ENCODE peak calls at places on chromosomes 2 and 18, in eight cellular contexts. A, D, M, B, J, T, G and V are unnamed samples.

GRCh38 chr2:47058061-47058931 is 96.8 kb downstream of the STPG4 start:
- DNase-seq in A (no peak), D (no peak), M (no peak), B (peak; percentile 79), J (no peak), T (no peak), G (no peak), V (no peak)

GRCh38 chr2:37454851-37455762 is 110.7 kb downstream of the QPCT start:
- DNase-seq in A (no peak), D (no peak), M (no peak), B (no peak), J (no peak), T (no peak), G (no peak), V (no peak)

GRCh38 chr2:96249654-96250053 is 16.1 kb downstream of the TMEM127 start:
- DNase-seq in A (no peak), D (no peak), M (no peak), B (no peak), J (no peak), T (no peak), G (no peak), V (peak; percentile 72)

GRCh38 chr2:235432741-235433520 is 60.9 kb upstream of the AGAP1 start:
- DNase-seq in A (no peak), D (no peak), M (no peak), B (no peak), J (no peak), T (no peak), G (no peak), V (no peak)

GRCh38 chr18:50458796-50459195 is 84.0 kb downstream of the SKA1 start:
- DNase-seq in A (no peak), D (no peak), M (no peak), B (no peak), J (no peak), T (no peak), G (no peak), V (no peak)

GRCh38 chr2:113901943-113902342 is 12.1 kb downstream of the ACTR3 start:
- DNase-seq in A (no peak), D (no peak), M (no peak), B (no peak), J (no peak), T (no peak), G (no peak), V (no peak)

GRCh38 chr2:153557211-153557610 is 78.6 kb upstream of the RPRM start:
- DNase-seq in A (peak; percentile 4), D (no peak), M (no peak), B (no peak), J (no peak), T (no peak), G (no peak), V (no peak)

GRCh38 chr18:27606851-27607250 is 421.7 kb upstream of the CHST9 start:
- DNase-seq in A (no peak), D (no peak), M (no peak), B (no peak), J (no peak), T (no peak), G (no peak), V (no peak)

GRCh38 chr2:79876430-79876829 is 363.6 kb downstream of the CTNNA2 start:
- DNase-seq in A (no peak), D (no peak), M (no peak), B (no peak), J (no peak), T (no peak), G (no peak), V (peak; percentile 27)

GRCh38 chr2:107337209-107337898 is 451.4 kb upstream of the ST6GAL2 start:
- DNase-seq in A (no peak), D (no peak), M (no peak), B (peak; percentile 50), J (no peak), T (no peak), G (no peak), V (no peak)

GRCh38 chr2:239742377-239742776 is 282.8 kb downstream of the NDUFA10 start:
- DNase-seq in A (no peak), D (no peak), M (no peak), B (no peak), J (no peak), T (no peak), G (no peak), V (no peak)

GRCh38 chr18:34730774-34731173 is 20.7 kb downstream of the DTNA start:
- DNase-seq in A (no peak), D (no peak), M (no peak), B (no peak), J (no peak), T (no peak), G (no peak), V (no peak)

GRCh38 chr2:20930928-20931327 is 108.0 kb upstream of the LDAH start:
- DNase-seq in A (no peak), D (no peak), M (no peak), B (no peak), J (no peak), T (no peak), G (no peak), V (peak; percentile 41)

GRCh38 chr2:29766191-29766590 is 155.2 kb downstream of the ALK start:
- DNase-seq in A (no peak), D (peak; percentile 45), M (no peak), B (no peak), J (no peak), T (no peak), G (no peak), V (peak; percentile 7)

GRCh38 chr2:220619525-220620267 is 952.4 kb downstream of the EPHA4 start:
- DNase-seq in A (peak; percentile 83), D (no peak), M (no peak), B (peak; percentile 15), J (no peak), T (peak; percentile 17), G (no peak), V (peak; percentile 56)

GRCh38 chr2:189363559-189363958 is 77.7 kb upstream of the WDR75 start:
- DNase-seq in A (no peak), D (no peak), M (no peak), B (no peak), J (no peak), T (no peak), G (no peak), V (peak; percentile 61)

GRCh38 chr2:206213514-206213845 is 53.8 kb downstream of the EEF1B2 start:
- DNase-seq in A (no peak), D (no peak), M (no peak), B (no peak), J (no peak), T (no peak), G (no peak), V (no peak)

GRCh38 chr2:206989306-206989705 is 50.0 kb downstream of the CPO start:
- DNase-seq in A (no peak), D (no peak), M (no peak), B (no peak), J (peak; percentile 58), T (peak; percentile 21), G (peak; percentile 36), V (no peak)

GRCh38 chr2:45497355-45497754 is 113.7 kb downstream of the SRBD1 start:
- DNase-seq in A (no peak), D (no peak), M (no peak), B (no peak), J (peak; percentile 40), T (no peak), G (no peak), V (no peak)

GRCh38 chr18:49490246-49490762 is 3.3 kb upstream of the C18orf32 start:
- DNase-seq in A (no peak), D (no peak), M (no peak), B (no peak), J (no peak), T (no peak), G (no peak), V (no peak)

DNA sequence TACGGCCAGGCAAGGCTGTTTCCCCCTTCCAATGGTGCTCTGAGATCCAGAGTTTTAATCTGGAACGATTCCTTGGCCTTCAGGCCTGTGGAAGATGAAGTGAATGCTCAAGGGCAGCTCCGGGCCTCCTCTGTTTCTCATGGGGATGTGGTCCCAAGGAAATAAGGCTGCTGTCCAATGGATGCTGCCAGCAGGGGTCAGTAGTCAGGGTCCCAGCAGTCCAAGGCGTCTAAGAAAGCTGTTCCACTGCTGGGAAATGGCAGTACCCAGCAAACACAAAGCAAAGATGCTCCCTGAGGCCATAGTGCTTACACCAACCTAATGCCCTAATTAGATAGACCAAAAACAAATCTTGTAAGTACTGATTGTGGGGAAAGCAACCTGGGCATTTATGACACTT is 12.5 kb downstream of the NMS start:
- DNase-seq in A (peak; percentile 2), D (no peak), M (no peak), B (no peak), J (peak; percentile 17), T (no peak), G (no peak), V (no peak)
- TF ChIP-seq CTCF in A (peak; percentile 48), D (peak; percentile 26), M (no peak), B (no peak), J (peak; percentile 29), T (no peak), G (no peak), V (peak; percentile 45)

DNA sequence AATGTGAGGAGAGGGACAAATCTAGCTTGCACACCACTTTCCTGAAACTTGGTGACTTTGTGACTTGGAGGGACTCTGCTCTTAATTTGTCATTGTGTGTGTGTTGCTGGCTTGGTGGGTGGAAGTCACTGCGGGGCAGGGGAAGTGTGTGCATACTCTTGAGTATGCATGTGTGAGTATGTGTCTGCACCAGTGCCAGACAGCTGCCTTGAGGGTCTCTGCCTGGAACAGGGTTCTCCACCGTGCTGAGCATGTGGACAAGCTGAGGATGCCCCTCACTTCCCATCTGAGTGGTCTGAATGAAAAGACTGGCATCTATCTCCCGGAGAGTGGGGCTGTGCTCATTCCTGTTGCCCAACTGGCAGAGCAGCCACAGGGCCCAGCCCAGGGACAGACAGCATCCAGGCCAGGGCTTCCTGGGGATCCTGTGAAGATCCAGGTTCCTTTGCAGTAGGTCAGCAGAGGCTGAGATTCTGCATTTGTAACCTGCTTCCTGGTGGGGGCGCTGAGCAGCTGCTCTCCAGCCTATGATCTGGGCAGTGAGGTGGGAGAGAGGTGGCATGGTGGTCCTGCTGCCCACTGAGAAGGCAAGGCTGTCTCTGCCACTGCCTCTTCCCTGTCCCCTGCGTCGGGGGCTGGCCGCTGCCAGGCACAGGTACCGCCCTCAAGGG is 138.9 kb upstream of the HAAO start:
- DNase-seq in A (no peak), D (no peak), M (no peak), B (no peak), J (no peak), T (no peak), G (no peak), V (no peak)
- TF ChIP-seq CTCF in A (no peak), D (peak; percentile 37), M (peak; percentile 40), B (no peak), J (peak; percentile 32), T (peak; percentile 15), G (peak; percentile 7), V (peak; percentile 63)

GRCh38 chr2:112493048-112493447 is 11.1 kb downstream of the TTL start:
- DNase-seq in A (no peak), D (no peak), M (no peak), B (no peak), J (peak; percentile 1), T (no peak), G (no peak), V (no peak)
- TF ChIP-seq CTCF in A (no peak), D (peak; percentile 23), M (peak; percentile 26), B (no peak), J (no peak), T (no peak), G (no peak), V (peak; percentile 26)

GRCh38 chr18:12766986-12767433 is 64.2 kb downstream of the PSMG2 start:
- DNase-seq in A (no peak), D (no peak), M (no peak), B (no peak), J (no peak), T (no peak), G (peak; percentile 26), V (no peak)
- TF ChIP-seq CTCF in A (peak; percentile 60), D (no peak), M (no peak), B (no peak), J (no peak), T (no peak), G (peak; percentile 9), V (no peak)